ENCODE peak calls at places on chromosome 21, in four cellular contexts. I is PC-9, Z is lower lobe of right lung, M is WERI-Rb-1. J is an unnamed sample.
A peak's percentile ranks its signal among the peaks of the same experiment; 100 is the strongest.

GRCh38 chr21:26783801-26784200 is 61.4 kb downstream of the ADAMTS1 start:
- DNase-seq in I (no peak), Z (no peak), M (no peak), J (no peak)

GRCh38 chr21:27564684-27565280 is 597.9 kb upstream of the ADAMTS5 start:
- DNase-seq in M (peak; percentile 26), I (no peak), Z (no peak), J (peak; percentile 45)

GRCh38 chr21:43311303-43311817 is 115.6 kb downstream of the SIK1 start:
- DNase-seq in Z (peak; percentile 37), M (peak; percentile 39), I (no peak), J (no peak)

GRCh38 chr21:37414292-37415253 is 48.0 kb downstream of the DYRK1A start:
- DNase-seq in M (no peak), I (no peak), Z (no peak), J (no peak)

GRCh38 chr21:28798798-28799197 is 193.9 kb downstream of the LTN1 start:
- DNase-seq in I (no peak), M (no peak), Z (no peak), J (no peak)

GRCh38 chr21:25963186-25963585 is 207.4 kb downstream of the APP start:
- DNase-seq in M (no peak), Z (no peak), I (peak; percentile 87), J (peak; percentile 4)

GRCh38 chr21:45104560-45104959 is 30.2 kb downstream of the ADARB1 start:
- DNase-seq in Z (no peak), I (no peak), M (no peak), J (peak; percentile 62)

GRCh38 chr21:14718957-14719356 is 172.8 kb upstream of the SAMSN1 start:
- DNase-seq in Z (no peak), M (no peak), I (no peak), J (no peak)

GRCh38 chr21:31479714-31480113 is 135.7 kb upstream of the TIAM1 start:
- DNase-seq in Z (no peak), I (no peak), M (no peak), J (no peak)

GRCh38 chr21:37994211-37994610 is 78.0 kb upstream of the KCNJ6 start:
- DNase-seq in Z (no peak), I (no peak), M (no peak), J (no peak)

GRCh38 chr21:26513212-26513611 is 59.9 kb downstream of the CYYR1 start:
- DNase-seq in I (no peak), Z (no peak), M (no peak), J (no peak)

DNA sequence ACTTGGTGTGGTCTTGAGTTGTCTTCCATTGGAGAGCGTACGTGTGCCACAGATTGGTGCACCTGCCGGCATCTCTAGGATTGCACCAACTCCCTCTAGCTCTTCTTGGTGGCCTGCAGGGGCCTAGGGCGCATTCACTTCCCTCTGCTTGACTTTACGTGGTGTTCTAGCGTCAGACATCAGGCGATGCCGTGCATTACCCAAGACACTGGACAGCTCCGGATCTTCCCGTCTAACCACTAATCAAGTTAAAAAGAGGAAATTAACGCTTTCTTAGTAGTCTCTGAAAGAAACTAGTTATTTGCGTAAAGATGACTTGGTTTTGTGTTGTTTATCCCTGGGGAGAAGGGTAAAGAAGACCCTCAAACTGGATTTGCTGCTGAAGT is 510 bp upstream of the IL10RB start:
- DNase-seq in Z (peak; percentile 86), I (peak; percentile 57), M (no peak), J (no peak)
- H3K4me3 ChIP-seq in Z (peak overlapping the region; percentile 82), I (peak overlapping the region; percentile 71), M (peak overlapping the region; percentile 84), J (peak overlapping the region; percentile 76)

GRCh38 chr21:41900401-41900800 is 21.3 kb upstream of the PRDM15 start:
- DNase-seq in M (no peak), Z (no peak), I (no peak), J (no peak)
- H3K36me3 ChIP-seq in M (peaks cover 60% of the 10 kb centered on the region), Z (peaks cover 64% of the 10 kb centered on the region), I (no peaks in the 10 kb centered on the region), J (peaks cover 21% of the 10 kb centered on the region)

GRCh38 chr21:35624896-35625295 is 435.4 kb downstream of the SETD4 start:
- DNase-seq in M (no peak), Z (no peak), I (no peak), J (no peak)
- H3K4me3 ChIP-seq in M (no peak overlapping the region), Z (no peak overlapping the region), I (no peak overlapping the region), J (no peak overlapping the region)

DNA sequence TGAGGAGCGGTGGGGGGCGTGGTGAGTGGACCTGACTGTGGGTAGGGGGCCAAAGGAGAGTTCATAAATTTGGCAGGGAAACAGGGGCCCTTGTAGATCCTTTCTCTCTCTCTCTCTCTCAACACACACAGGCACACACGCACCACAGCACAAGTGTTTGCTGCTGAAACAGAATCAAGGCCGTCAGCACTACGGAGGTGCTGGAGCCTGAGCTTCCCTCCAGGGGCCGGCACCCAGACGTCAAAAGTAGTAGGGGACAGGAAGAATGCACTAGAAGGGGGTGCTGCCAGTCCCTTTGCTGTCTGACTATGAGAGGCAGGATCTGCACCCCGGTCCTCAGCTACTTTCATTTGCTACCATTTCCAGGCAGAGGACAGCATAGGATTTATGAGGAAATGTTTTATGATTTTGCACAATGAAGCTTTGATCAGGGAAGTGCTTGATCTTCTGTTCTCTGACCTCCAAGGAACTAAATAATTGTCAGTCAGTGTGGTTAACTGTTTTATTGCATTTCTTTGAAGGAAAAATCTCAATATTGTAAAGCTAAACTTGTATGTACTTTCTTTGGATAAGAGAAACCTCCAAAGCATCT is 74.3 kb upstream of the FAM3B start:
- DNase-seq in M (no peak), I (no peak), Z (no peak), J (no peak)
- H3K36me3 ChIP-seq in M (no peaks in the 10 kb centered on the region), I (no peaks in the 10 kb centered on the region), Z (peaks cover 16% of the 10 kb centered on the region), J (no peaks in the 10 kb centered on the region)

DNA sequence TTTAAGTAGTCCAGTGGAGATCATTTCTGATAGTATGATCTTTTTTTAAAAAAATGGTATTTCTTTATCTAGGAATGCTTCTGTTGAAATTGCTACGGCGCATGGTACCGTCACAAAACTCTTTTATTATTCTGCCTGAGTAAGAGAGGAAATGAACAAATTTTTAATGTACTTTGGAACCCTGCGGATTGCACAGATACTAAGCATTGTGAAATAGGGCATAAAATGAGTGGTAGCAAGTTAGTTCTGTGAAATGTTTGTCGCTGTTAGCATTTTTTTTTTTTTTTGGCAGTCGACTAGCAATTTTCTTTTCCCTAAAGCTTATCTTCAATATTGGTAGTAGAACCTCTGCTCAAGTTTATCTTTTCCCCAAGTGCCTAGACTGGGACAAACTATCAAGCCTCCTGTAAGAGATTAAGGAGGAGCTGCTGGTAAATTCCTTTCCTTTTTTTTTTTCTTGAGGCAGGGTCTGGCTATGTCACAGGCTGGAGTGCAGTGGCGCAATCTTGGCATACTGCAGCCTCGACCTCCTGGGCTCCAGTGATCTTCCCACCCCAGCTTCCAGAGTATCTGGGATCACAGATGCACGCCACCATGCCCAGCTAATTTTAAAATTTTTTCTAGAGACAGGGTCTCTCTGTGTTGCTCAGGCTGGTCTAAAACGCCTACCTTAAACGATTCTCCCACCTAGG is 2.2 kb downstream of the ITSN1 start:
- DNase-seq in I (no peak), Z (no peak), M (no peak), J (no peak)
- H3K4me3 ChIP-seq in I (peak overlapping the region; percentile 76), Z (peak overlapping the region; percentile 88), M (no peak overlapping the region), J (no peak overlapping the region)